ENCODE peak calls at places on chromosomes 13 and 19, in nine cellular contexts. W is endodermal cell; Z is CD4-positive, alpha-beta T cell; D is tibial artery; O is ascending aorta; S is A549; Y is AG04450; R is small intestine; F is mesenchymal stem cell. K is an unnamed sample.

GRCh38 chr13:20828540-20829364 is 55.0 kb upstream of the EEF1AKMT1 start:
- DNase-seq in W (no peak), Z (peak; percentile 7), D (no peak), O (no peak), S (peak; percentile 40), Y (no peak), R (peak; percentile 68), F (peak; percentile 72), K (no peak)

GRCh38 chr13:67283602-67284001 is 53.5 kb upstream of the PCDH9 start:
- DNase-seq in W (no peak), Z (no peak), D (no peak), O (no peak), S (peak; percentile 42), Y (no peak), R (no peak), F (peak; percentile 52), K (no peak)

GRCh38 chr13:27043013-27043412 is 128.6 kb downstream of the USP12 start:
- DNase-seq in W (no peak), Z (no peak), D (no peak), O (no peak), S (peak; percentile 87), Y (peak; percentile 90), R (no peak), F (peak; percentile 98), K (peak; percentile 45)

GRCh38 chr13:31056650-31057275 is 104.9 kb downstream of the HSPH1 start:
- DNase-seq in W (peak; percentile 44), Z (no peak), D (no peak), O (no peak), S (no peak), Y (no peak), R (no peak), F (peak; percentile 29), K (no peak)

GRCh38 chr13:24208314-24208713 is 47.8 kb downstream of the SPATA13 start:
- DNase-seq in W (no peak), Z (no peak), D (no peak), O (no peak), S (peak; percentile 46), Y (peak; percentile 69), R (peak; percentile 70), F (peak; percentile 80), K (no peak)

GRCh38 chr19:47720669-47721068 is 7.4 kb downstream of the EHD2 start:
- DNase-seq in W (no peak), Z (no peak), D (no peak), O (no peak), S (no peak), Y (no peak), R (no peak), F (peak; percentile 15), K (no peak)

GRCh38 chr13:44244288-44244687 is 129.3 kb upstream of the SERP2 start:
- DNase-seq in W (no peak), Z (no peak), D (no peak), O (no peak), S (no peak), Y (no peak), R (no peak), F (peak; percentile 91), K (no peak)

GRCh38 chr19:47813304-47813994 is 8.3 kb upstream of the CRX start:
- DNase-seq in W (peak; percentile 99), Z (peak; percentile 61), D (no peak), O (no peak), S (peak; percentile 85), Y (no peak), R (peak; percentile 58), F (peak; percentile 51), K (peak; percentile 4)

GRCh38 chr13:43516401-43516826 is 270.4 kb downstream of the ENOX1 start:
- DNase-seq in W (no peak), Z (no peak), D (no peak), O (no peak), S (no peak), Y (peak; percentile 65), R (no peak), F (peak; percentile 86), K (no peak)

GRCh38 chr19:3979289-3979673 is 6.0 kb downstream of the EEF2 start:
- DNase-seq in W (no peak), Z (no peak), D (no peak), O (no peak), S (no peak), Y (no peak), R (no peak), F (no peak), K (no peak)

GRCh38 chr19:3547301-3547731 is 8.3 kb downstream of the TEKTIP1 start:
- DNase-seq in W (peak; percentile 68), Z (no peak), D (peak; percentile 67), O (no peak), S (no peak), Y (no peak), R (no peak), F (no peak), K (no peak)

GRCh38 chr19:7917292-7918061 is 2.7 kb upstream of the SNAPC2 start:
- DNase-seq in W (peak; percentile 88), Z (peak; percentile 37), D (peak; percentile 75), O (no peak), S (peak; percentile 61), Y (no peak), R (peak; percentile 50), F (peak; percentile 71), K (peak; percentile 14)

GRCh38 chr19:15129856-15130580 is 22.8 kb downstream of the SYDE1 start:
- DNase-seq in W (no peak), Z (no peak), D (no peak), O (no peak), S (no peak), Y (no peak), R (peak; percentile 15), F (no peak), K (peak; percentile 25)

GRCh38 chr13:99162543-99162942 is 38.1 kb upstream of the UBAC2 start:
- DNase-seq in W (no peak), Z (no peak), D (no peak), O (no peak), S (no peak), Y (no peak), R (no peak), F (no peak), K (no peak)

GRCh38 chr19:1070931-1071791 is 4.2 kb downstream of the ARHGAP45 start:
- DNase-seq in W (peak; percentile 81), Z (no peak), D (no peak), O (no peak), S (no peak), Y (no peak), R (no peak), F (no peak), K (no peak)

GRCh38 chr13:88840085-88840484 is 1168.9 kb downstream of the SLITRK5 start:
- DNase-seq in W (no peak), Z (no peak), D (no peak), O (no peak), S (no peak), Y (no peak), R (no peak), F (no peak), K (no peak)

GRCh38 chr19:6862673-6863078 is 24.7 kb upstream of the ADGRE1 start:
- DNase-seq in W (peak; percentile 97), Z (peak; percentile 92), D (peak; percentile 86), O (peak; percentile 46), S (peak; percentile 87), Y (peak; percentile 29), R (peak; percentile 68), F (peak; percentile 62), K (peak; percentile 21)
- H3K27ac ChIP-seq in W (no peak overlapping the region), Z (no peak overlapping the region), D (no peak overlapping the region), O (no peak overlapping the region), S (peak overlapping the region; percentile 65), Y (no peak overlapping the region), R (no peak overlapping the region), F (no peak overlapping the region), K (no peak overlapping the region)

GRCh38 chr19:18006895-18007604 is 920 bp upstream of the ARRDC2 start:
- DNase-seq in W (peak; percentile 95), Z (peak; percentile 75), D (peak; percentile 91), O (no peak), S (peak; percentile 71), Y (no peak), R (peak; percentile 75), F (peak; percentile 81), K (peak; percentile 59)
- H3K27ac ChIP-seq in W (no peak overlapping the region), Z (peak overlapping the region; percentile 92), D (peak overlapping the region; percentile 88), O (peak overlapping the region; percentile 71), S (peak overlapping the region; percentile 62), Y (peak overlapping the region; percentile 21), R (peak overlapping the region; percentile 88), F (no peak overlapping the region), K (peak overlapping the region; percentile 91)

GRCh38 chr13:109155301-109155761 is 525.9 kb downstream of the MYO16 start:
- DNase-seq in W (no peak), Z (no peak), D (no peak), O (no peak), S (peak; percentile 73), Y (no peak), R (no peak), F (peak; percentile 95), K (no peak)
- H3K27ac ChIP-seq in W (no peak overlapping the region), Z (no peak overlapping the region), D (peak overlapping the region; percentile 78), O (peak overlapping the region; percentile 72), S (peak overlapping the region; percentile 92), Y (peak overlapping the region; percentile 47), R (no peak overlapping the region), F (peak overlapping the region; percentile 98), K (no peak overlapping the region)

GRCh38 chr13:48643159-48643558 is 10.6 kb upstream of the CYSLTR2 start:
- DNase-seq in W (no peak), Z (no peak), D (no peak), O (no peak), S (no peak), Y (no peak), R (no peak), F (no peak), K (no peak)
- H3K27ac ChIP-seq in W (no peak overlapping the region), Z (no peak overlapping the region), D (no peak overlapping the region), O (no peak overlapping the region), S (no peak overlapping the region), Y (no peak overlapping the region), R (no peak overlapping the region), F (no peak overlapping the region), K (no peak overlapping the region)

GRCh38 chr13:28743499-28744083 is 24.8 kb upstream of the SLC46A3 start:
- DNase-seq in W (peak; percentile 52), Z (no peak), D (no peak), O (no peak), S (no peak), Y (no peak), R (no peak), F (no peak), K (no peak)
- H3K27ac ChIP-seq in W (no peak overlapping the region), Z (no peak overlapping the region), D (no peak overlapping the region), O (no peak overlapping the region), S (peak overlapping the region; percentile 55), Y (peak overlapping the region; percentile 11), R (peak overlapping the region; percentile 52), F (no peak overlapping the region), K (peak overlapping the region; percentile 14)